ENCODE peak calls at places on chromosomes 5 and 9, in six cellular contexts. One of them, this sample, is unnamed. For H3K9me3, the result is how much of the 10 kb centered on the place peaks cover.

GRCh38 chr9:113682297-113682771 is 193.8 kb upstream of the ZNF618 start:
- DNase-seq in left ventricle myocardium inferior: peak
- DNase-seq in adrenal gland: peak
- DNase-seq in endodermal cell: peak
- DNase-seq in CD8-positive, alpha-beta memory T cell: peak
- DNase-seq in trophoblast cell: peak
- DNase-seq in this sample: peak

GRCh38 chr5:82320971-82321370 is 42.8 kb upstream of the RPS23 start:
- DNase-seq in adrenal gland: no peak
- DNase-seq in left ventricle myocardium inferior: no peak
- DNase-seq in endodermal cell: no peak
- DNase-seq in trophoblast cell: peak
- DNase-seq in CD8-positive, alpha-beta memory T cell: no peak
- DNase-seq in this sample: no peak

GRCh38 chr5:151671979-151672378 is 14.7 kb downstream of the SPARC start:
- DNase-seq in adrenal gland: no peak
- DNase-seq in left ventricle myocardium inferior: no peak
- DNase-seq in trophoblast cell: no peak
- DNase-seq in CD8-positive, alpha-beta memory T cell: no peak
- DNase-seq in endodermal cell: no peak
- DNase-seq in this sample: no peak

GRCh38 chr5:88606173-88606572 is 276.8 kb downstream of the MEF2C start:
- DNase-seq in adrenal gland: no peak
- DNase-seq in CD8-positive, alpha-beta memory T cell: no peak
- DNase-seq in trophoblast cell: no peak
- DNase-seq in endodermal cell: no peak
- DNase-seq in left ventricle myocardium inferior: no peak
- DNase-seq in this sample: no peak

GRCh38 chr9:78032599-78033457 is 1.2 kb upstream of the GNAQ start:
- DNase-seq in endodermal cell: peak
- DNase-seq in trophoblast cell: no peak
- DNase-seq in left ventricle myocardium inferior: no peak
- DNase-seq in CD8-positive, alpha-beta memory T cell: no peak
- DNase-seq in adrenal gland: no peak
- DNase-seq in this sample: no peak

GRCh38 chr5:176734756-176735342 is 75.5 kb upstream of the UNC5A start:
- DNase-seq in adrenal gland: no peak
- DNase-seq in left ventricle myocardium inferior: no peak
- DNase-seq in trophoblast cell: no peak
- DNase-seq in endodermal cell: peak
- DNase-seq in CD8-positive, alpha-beta memory T cell: no peak
- DNase-seq in this sample: no peak

GRCh38 chr9:115008536-115008935 is 78.1 kb upstream of the TNFSF8 start:
- DNase-seq in trophoblast cell: peak
- DNase-seq in CD8-positive, alpha-beta memory T cell: no peak
- DNase-seq in adrenal gland: no peak
- DNase-seq in left ventricle myocardium inferior: no peak
- DNase-seq in endodermal cell: peak
- DNase-seq in this sample: no peak

GRCh38 chr5:32471784-32472183 is 27.2 kb upstream of the ZFR start:
- DNase-seq in left ventricle myocardium inferior: no peak
- DNase-seq in trophoblast cell: no peak
- DNase-seq in adrenal gland: no peak
- DNase-seq in CD8-positive, alpha-beta memory T cell: no peak
- DNase-seq in endodermal cell: peak
- DNase-seq in this sample: no peak

GRCh38 chr9:133713960-133714495 is 24.1 kb downstream of the SARDH start:
- DNase-seq in endodermal cell: peak
- DNase-seq in CD8-positive, alpha-beta memory T cell: no peak
- DNase-seq in left ventricle myocardium inferior: no peak
- DNase-seq in trophoblast cell: no peak
- DNase-seq in adrenal gland: no peak
- DNase-seq in this sample: no peak

GRCh38 chr9:90870646-90871326 is 69.2 kb downstream of the SYK start:
- DNase-seq in CD8-positive, alpha-beta memory T cell: no peak
- DNase-seq in trophoblast cell: peak
- DNase-seq in left ventricle myocardium inferior: no peak
- DNase-seq in endodermal cell: peak
- DNase-seq in adrenal gland: peak
- DNase-seq in this sample: no peak

GRCh38 chr9:128927731-128928411 is 7.1 kb downstream of the PHYHD1 start:
- DNase-seq in trophoblast cell: peak
- DNase-seq in endodermal cell: peak
- DNase-seq in CD8-positive, alpha-beta memory T cell: peak
- DNase-seq in adrenal gland: peak
- DNase-seq in left ventricle myocardium inferior: peak
- DNase-seq in this sample: peak

GRCh38 chr5:86971034-86971511 is 296.6 kb upstream of the RASA1 start:
- DNase-seq in left ventricle myocardium inferior: no peak
- DNase-seq in trophoblast cell: peak
- DNase-seq in CD8-positive, alpha-beta memory T cell: no peak
- DNase-seq in adrenal gland: no peak
- DNase-seq in endodermal cell: no peak
- DNase-seq in this sample: no peak

GRCh38 chr9:125172351-125172750 is 17.3 kb downstream of the PPP6C start:
- DNase-seq in CD8-positive, alpha-beta memory T cell: no peak
- DNase-seq in adrenal gland: no peak
- DNase-seq in trophoblast cell: no peak
- DNase-seq in endodermal cell: no peak
- DNase-seq in left ventricle myocardium inferior: no peak
- DNase-seq in this sample: no peak

GRCh38 chr5:103060414-103060954 is 59.5 kb downstream of the GIN1 start:
- DNase-seq in trophoblast cell: no peak
- DNase-seq in left ventricle myocardium inferior: no peak
- DNase-seq in adrenal gland: no peak
- DNase-seq in endodermal cell: no peak
- DNase-seq in CD8-positive, alpha-beta memory T cell: no peak
- DNase-seq in this sample: no peak

GRCh38 chr5:11143456-11144267 is 382.6 kb upstream of the DAP start:
- DNase-seq in trophoblast cell: no peak
- DNase-seq in CD8-positive, alpha-beta memory T cell: no peak
- DNase-seq in adrenal gland: no peak
- DNase-seq in left ventricle myocardium inferior: no peak
- DNase-seq in endodermal cell: no peak
- DNase-seq in this sample: no peak

GRCh38 chr5:112848116-112848811 is 12.8 kb upstream of the SRP19 start:
- DNase-seq in left ventricle myocardium inferior: no peak
- DNase-seq in CD8-positive, alpha-beta memory T cell: no peak
- DNase-seq in endodermal cell: peak
- DNase-seq in trophoblast cell: peak
- DNase-seq in adrenal gland: no peak
- DNase-seq in this sample: no peak

DNA sequence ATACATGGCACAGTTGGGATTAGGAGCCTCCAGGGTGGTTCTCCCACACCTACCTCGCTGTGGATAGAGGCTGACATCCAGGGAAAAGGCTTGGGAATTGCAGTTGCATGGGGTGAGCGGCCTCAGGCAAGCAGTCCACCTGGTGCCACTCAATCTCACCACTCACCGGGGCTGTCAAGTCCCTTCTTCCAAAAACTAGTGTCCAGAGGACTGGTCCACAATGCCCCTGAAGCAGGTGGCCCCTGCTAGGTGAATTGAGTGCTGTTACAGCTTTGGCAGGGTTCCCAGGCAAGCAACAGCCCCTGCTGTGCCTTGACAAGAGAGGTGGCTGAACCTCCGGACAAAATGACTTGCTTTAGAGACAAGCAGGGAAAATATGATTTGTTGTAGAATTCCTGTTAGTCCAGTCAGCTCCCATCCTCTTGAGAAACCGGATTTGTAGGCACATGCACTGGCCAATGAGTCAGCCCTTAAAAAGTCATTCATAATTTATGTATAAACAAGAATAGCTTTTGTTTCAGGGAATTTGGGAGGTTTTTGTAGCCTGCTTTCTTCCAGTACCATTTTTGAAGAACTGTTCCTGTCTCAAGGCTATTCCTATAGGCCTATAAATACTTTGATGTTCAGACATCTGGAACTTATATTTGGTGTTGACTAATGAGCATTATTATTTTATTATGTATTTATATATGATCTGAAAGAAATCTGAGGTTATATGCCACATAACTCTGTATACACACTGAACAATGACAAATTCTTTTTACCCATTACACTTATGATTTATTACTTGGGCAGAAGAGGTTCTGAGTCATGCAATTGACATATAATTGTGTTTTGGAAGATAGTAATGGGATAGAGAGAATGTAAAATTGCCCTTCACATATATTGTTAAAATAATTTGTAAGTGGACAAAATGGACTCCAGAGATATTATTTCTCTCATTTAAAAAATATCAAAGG is 411.1 kb downstream of the ACTL7B start:
- DNase-seq in left ventricle myocardium inferior: no peak
- DNase-seq in endodermal cell: no peak
- DNase-seq in CD8-positive, alpha-beta memory T cell: no peak
- DNase-seq in adrenal gland: no peak
- DNase-seq in trophoblast cell: peak
- DNase-seq in this sample: no peak
- H3K9me3 ChIP-seq in left ventricle myocardium inferior: under half
- H3K9me3 ChIP-seq in endodermal cell: under half
- H3K9me3 ChIP-seq in CD8-positive, alpha-beta memory T cell: under half
- H3K9me3 ChIP-seq in adrenal gland: under half
- H3K9me3 ChIP-seq in trophoblast cell: under half
- H3K9me3 ChIP-seq in this sample: under half

GRCh38 chr5:130502702-130503101 is 598.4 kb downstream of the CHSY3 start:
- DNase-seq in CD8-positive, alpha-beta memory T cell: no peak
- DNase-seq in adrenal gland: no peak
- DNase-seq in left ventricle myocardium inferior: no peak
- DNase-seq in trophoblast cell: no peak
- DNase-seq in endodermal cell: no peak
- DNase-seq in this sample: no peak
- H3K9me3 ChIP-seq in CD8-positive, alpha-beta memory T cell: under half
- H3K9me3 ChIP-seq in adrenal gland: under half
- H3K9me3 ChIP-seq in left ventricle myocardium inferior: under half
- H3K9me3 ChIP-seq in trophoblast cell: under half
- H3K9me3 ChIP-seq in endodermal cell: under half
- H3K9me3 ChIP-seq in this sample: under half

GRCh38 chr5:125256296-125256695 is 509.9 kb upstream of the ZNF608 start:
- DNase-seq in CD8-positive, alpha-beta memory T cell: no peak
- DNase-seq in left ventricle myocardium inferior: no peak
- DNase-seq in adrenal gland: no peak
- DNase-seq in trophoblast cell: no peak
- DNase-seq in endodermal cell: no peak
- DNase-seq in this sample: no peak

GRCh38 chr5:125257997-125258396 is 511.6 kb upstream of the ZNF608 start:
- DNase-seq in left ventricle myocardium inferior: no peak
- DNase-seq in trophoblast cell: no peak
- DNase-seq in endodermal cell: no peak
- DNase-seq in CD8-positive, alpha-beta memory T cell: no peak
- DNase-seq in adrenal gland: no peak
- DNase-seq in this sample: no peak

GRCh38 chr5:125251703-125252102 is 505.3 kb upstream of the ZNF608 start:
- DNase-seq in adrenal gland: no peak
- DNase-seq in CD8-positive, alpha-beta memory T cell: no peak
- DNase-seq in endodermal cell: no peak
- DNase-seq in left ventricle myocardium inferior: no peak
- DNase-seq in trophoblast cell: no peak
- DNase-seq in this sample: no peak

GRCh38 chr5:125257057-125257970 is 510.9 kb upstream of the ZNF608 start:
- DNase-seq in adrenal gland: no peak
- DNase-seq in trophoblast cell: peak
- DNase-seq in endodermal cell: no peak
- DNase-seq in left ventricle myocardium inferior: no peak
- DNase-seq in CD8-positive, alpha-beta memory T cell: no peak
- DNase-seq in this sample: no peak

DNA sequence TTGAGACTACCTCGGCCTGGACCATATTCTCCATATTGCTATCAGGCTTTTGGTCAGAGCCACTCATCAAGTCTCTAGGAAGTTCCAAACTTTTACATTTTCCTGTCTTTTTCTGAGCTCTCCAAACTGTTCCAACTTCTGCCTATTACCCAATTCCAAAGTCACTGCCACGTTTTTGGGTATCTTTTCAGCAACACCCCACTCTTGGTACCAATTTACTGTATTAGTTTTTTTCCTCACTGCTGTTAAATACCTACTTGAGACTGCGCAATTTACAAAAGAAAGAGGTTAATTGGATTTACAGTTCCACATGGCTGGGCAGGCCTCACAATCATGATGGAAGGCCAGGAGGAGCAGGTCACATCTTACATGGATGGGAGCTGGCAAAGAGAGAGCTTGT is 507.8 kb upstream of the ZNF608 start:
- DNase-seq in left ventricle myocardium inferior: no peak
- DNase-seq in adrenal gland: no peak
- DNase-seq in CD8-positive, alpha-beta memory T cell: no peak
- DNase-seq in trophoblast cell: no peak
- DNase-seq in endodermal cell: no peak
- DNase-seq in this sample: no peak
- H3K9me3 ChIP-seq in left ventricle myocardium inferior: under half
- H3K9me3 ChIP-seq in adrenal gland: under half
- H3K9me3 ChIP-seq in CD8-positive, alpha-beta memory T cell: under half
- H3K9me3 ChIP-seq in trophoblast cell: under half
- H3K9me3 ChIP-seq in endodermal cell: under half
- H3K9me3 ChIP-seq in this sample: under half

DNA sequence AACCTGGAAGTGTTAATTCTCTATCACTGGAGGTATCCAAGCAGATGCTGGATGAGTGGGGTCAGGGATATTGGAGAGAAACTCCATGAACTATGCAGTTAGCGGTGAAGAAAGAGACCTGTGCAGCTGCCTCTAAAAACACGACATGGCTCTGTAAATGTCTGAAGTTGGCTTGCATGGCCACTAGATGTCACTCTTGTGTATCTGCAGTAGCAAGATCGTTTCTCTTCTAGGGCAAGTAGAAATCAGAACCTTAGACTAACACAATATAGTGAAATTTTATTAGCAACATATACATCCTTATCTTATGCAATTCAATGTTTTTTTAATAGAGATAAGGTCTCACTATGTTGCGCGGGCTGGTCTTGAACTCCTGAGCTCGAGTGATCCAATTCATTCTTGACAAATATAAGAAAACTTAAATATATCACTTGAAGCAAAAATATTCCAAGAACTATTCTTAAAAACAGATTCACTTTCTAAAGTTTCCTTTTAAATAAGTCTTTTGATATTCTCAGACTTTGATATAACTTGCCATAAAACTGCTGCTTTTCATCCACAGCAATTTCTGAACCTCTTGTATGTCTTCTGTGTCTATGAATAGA is 2.9 kb downstream of the OR2S2 start:
- DNase-seq in trophoblast cell: peak
- DNase-seq in left ventricle myocardium inferior: no peak
- DNase-seq in CD8-positive, alpha-beta memory T cell: no peak
- DNase-seq in endodermal cell: peak
- DNase-seq in adrenal gland: peak
- DNase-seq in this sample: no peak
- H3K9me3 ChIP-seq in trophoblast cell: under half
- H3K9me3 ChIP-seq in left ventricle myocardium inferior: under half
- H3K9me3 ChIP-seq in CD8-positive, alpha-beta memory T cell: under half
- H3K9me3 ChIP-seq in endodermal cell: under half
- H3K9me3 ChIP-seq in adrenal gland: under half
- H3K9me3 ChIP-seq in this sample: under half

This sample was measured in T-helper 17 cell.